ENCODE peak calls at places on chromosomes 7 and 10, in four cellular contexts. L, X, G and E are unnamed samples.

GRCh38 chr7:78083466-78084120 is 285.0 kb downstream of the PHTF2 start:
- DNase-seq in L (no peak), X (no peak), G (no peak), E (no peak)

GRCh38 chr7:134693256-134693655 is 46.6 kb downstream of the BPGM start:
- DNase-seq in L (peak), X (peak), G (no peak), E (peak)

GRCh38 chr7:157708896-157709295 is 372.1 kb downstream of the DNAJB6 start:
- DNase-seq in L (no peak), X (no peak), G (no peak), E (no peak)

GRCh38 chr7:133691727-133692450 is 435.3 kb upstream of the LRGUK start:
- DNase-seq in G (no peak), L (peak), X (no peak), E (no peak)

GRCh38 chr10:28922127-28922526 is 244.8 kb downstream of the BAMBI start:
- DNase-seq in X (no peak), G (no peak), L (peak), E (peak)

GRCh38 chr7:79317728-79318127 is 135.7 kb downstream of the MAGI2 start:
- DNase-seq in X (peak), G (no peak), L (peak), E (peak)

GRCh38 chr10:99698504-99699080 is 33.3 kb downstream of the COX15 start:
- DNase-seq in G (no peak), X (no peak), L (no peak), E (no peak)

GRCh38 chr7:10083766-10084165 is 889.9 kb upstream of the PHF14 start:
- DNase-seq in L (no peak), X (no peak), G (no peak), E (no peak)

GRCh38 chr10:5776881-5777197 is 36.4 kb downstream of the GDI2 start:
- DNase-seq in L (peak), G (no peak), X (peak), E (peak)

GRCh38 chr10:598415-599170 is 90.9 kb downstream of the DIP2C start:
- DNase-seq in X (peak), L (peak), G (peak), E (peak)

GRCh38 chr7:77538908-77539212 is 1.8 kb downstream of the PTPN12 start:
- DNase-seq in X (no peak), G (no peak), L (no peak), E (no peak)

GRCh38 chr7:4659551-4660286 is 22.4 kb upstream of the FOXK1 start:
- DNase-seq in G (no peak), L (no peak), X (no peak), E (no peak)

GRCh38 chr7:150791304-150791703 is 8.9 kb downstream of the TMEM176B start:
- DNase-seq in L (no peak), X (no peak), G (no peak), E (no peak)

GRCh38 chr7:41559426-41559825 is 143.5 kb downstream of the INHBA start:
- DNase-seq in X (peak), L (no peak), G (no peak), E (no peak)

GRCh38 chr10:2111936-2112335 is 374.6 kb upstream of the ADARB2 start:
- DNase-seq in X (no peak), G (no peak), L (no peak), E (peak)

GRCh38 chr7:81447351-81447952 is 322.4 kb downstream of the HGF start:
- DNase-seq in G (no peak), X (peak), L (peak), E (peak)

GRCh38 chr7:17814058-17814457 is 126.2 kb downstream of the SNX13 start:
- DNase-seq in G (no peak), X (no peak), L (no peak), E (no peak)

GRCh38 chr10:7359954-7360353 is 50.9 kb downstream of the SFMBT2 start:
- DNase-seq in G (no peak), X (no peak), L (no peak), E (no peak)

GRCh38 chr7:93232673-93233018 is 480 bp downstream of the VPS50 start:
- DNase-seq in X (no peak), L (no peak), G (no peak), E (no peak)

GRCh38 chr7:40749877-40750276 is 615.1 kb downstream of the SUGCT start:
- DNase-seq in X (no peak), L (no peak), G (no peak), E (peak)

GRCh38 chr7:31335889-31336201 is 4.7 kb downstream of the NEUROD6 start:
- DNase-seq in G (no peak), L (no peak), X (no peak), E (no peak)

GRCh38 chr7:31335161-31335888 is 5.2 kb downstream of the NEUROD6 start:
- DNase-seq in G (no peak), L (no peak), X (no peak), E (no peak)

GRCh38 chr7:31340603-31341002 is at the start of gene NEUROD6:
- DNase-seq in L (no peak), G (no peak), X (no peak), E (no peak)

GRCh38 chr7:31333301-31333700 is 7.2 kb downstream of the NEUROD6 start:
- DNase-seq in L (no peak), G (no peak), X (no peak), E (no peak)

DNA sequence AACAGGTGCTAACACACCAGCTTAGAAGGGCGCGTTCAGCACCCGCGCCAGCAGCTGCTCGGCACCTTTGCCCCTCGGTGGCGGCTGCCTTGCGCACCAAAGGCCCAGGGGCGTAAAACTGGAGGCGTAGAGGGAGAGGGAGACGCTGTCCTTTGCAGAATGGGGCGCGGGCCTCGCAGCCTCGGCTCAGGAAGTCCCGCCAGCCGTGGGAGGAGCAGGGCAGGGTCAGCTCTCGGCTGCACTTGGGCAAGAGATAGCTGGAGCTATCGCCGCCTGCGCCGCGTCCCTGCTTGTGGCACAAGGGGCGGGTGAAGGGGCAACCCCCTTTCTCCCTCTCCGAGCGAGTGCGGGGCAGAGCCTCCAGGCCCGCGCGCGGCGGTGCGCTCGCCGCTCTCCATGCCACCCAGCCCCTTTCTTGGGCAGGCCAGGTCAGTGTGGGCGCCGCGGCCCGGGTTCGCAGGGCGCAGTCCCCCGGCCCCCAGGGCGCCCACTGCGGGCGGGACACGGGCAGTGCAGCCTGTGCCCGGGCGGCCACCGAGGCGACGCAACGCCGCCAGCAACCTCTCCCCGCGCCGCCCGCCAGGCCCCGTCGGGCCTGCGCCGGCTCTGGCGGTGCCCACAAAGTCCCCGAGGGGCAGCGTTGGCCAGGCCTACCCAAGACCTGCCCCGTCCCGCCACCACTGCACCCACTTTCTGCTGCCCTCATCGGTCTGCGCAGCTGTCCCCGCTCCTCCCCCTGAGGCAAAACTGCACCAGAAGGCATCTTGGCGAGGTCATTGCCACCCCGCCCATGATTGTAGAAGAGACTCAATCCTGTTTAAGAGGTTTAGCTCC is 4.1 kb downstream of the NEUROD6 start:
- DNase-seq in X (no peak), G (no peak), L (no peak), E (no peak)
- TF ChIP-seq CTCF in X (no peak), G (no peak), L (no peak), E (no peak)

DNA sequence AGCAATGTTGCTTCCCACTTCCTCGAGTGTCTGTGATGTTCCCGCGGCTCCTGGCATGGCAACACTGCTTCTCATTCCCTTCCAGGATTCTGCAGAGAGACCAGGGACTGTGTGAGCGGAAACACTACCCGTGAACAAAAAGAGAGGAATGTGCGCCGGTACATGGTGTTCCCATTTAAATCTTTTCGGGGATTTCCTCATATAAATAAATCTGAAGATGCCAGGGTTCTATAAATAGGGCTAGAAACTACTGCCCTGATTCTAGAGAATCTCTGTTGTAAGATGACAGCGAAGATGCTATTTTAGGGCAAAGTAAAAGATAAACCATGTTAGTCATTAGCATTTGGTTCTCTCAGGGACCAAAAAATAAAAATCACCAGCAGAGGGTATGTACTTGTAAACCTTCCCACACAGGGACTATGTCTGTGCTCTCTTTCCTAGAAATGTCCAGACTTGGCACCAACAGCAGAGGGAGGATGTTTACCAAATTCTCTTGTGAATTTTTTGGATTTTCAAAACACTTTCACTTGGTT is 92.2 kb upstream of the DDC start:
- DNase-seq in X (peak), G (no peak), L (peak), E (peak)
- TF ChIP-seq CTCF in X (peak), G (no peak), L (peak), E (no peak)

GRCh38 chr7:152344253-152344652 is 91.5 kb downstream of the KMT2C start:
- DNase-seq in L (peak), X (no peak), G (no peak), E (no peak)

GRCh38 chr7:152342796-152343195 is 93.0 kb downstream of the KMT2C start:
- DNase-seq in L (no peak), G (no peak), X (no peak), E (no peak)

GRCh38 chr7:152341914-152342236 is 93.9 kb downstream of the KMT2C start:
- DNase-seq in G (no peak), X (no peak), L (no peak), E (no peak)

GRCh38 chr7:152338553-152338952 is 97.2 kb downstream of the KMT2C start:
- DNase-seq in L (peak), X (peak), G (no peak), E (no peak)

GRCh38 chr7:152341039-152341913 is 94.5 kb downstream of the KMT2C start:
- DNase-seq in G (no peak), X (peak), L (peak), E (peak)
- TF ChIP-seq CTCF in G (no peak), X (peak), L (peak), E (peak)

DNA sequence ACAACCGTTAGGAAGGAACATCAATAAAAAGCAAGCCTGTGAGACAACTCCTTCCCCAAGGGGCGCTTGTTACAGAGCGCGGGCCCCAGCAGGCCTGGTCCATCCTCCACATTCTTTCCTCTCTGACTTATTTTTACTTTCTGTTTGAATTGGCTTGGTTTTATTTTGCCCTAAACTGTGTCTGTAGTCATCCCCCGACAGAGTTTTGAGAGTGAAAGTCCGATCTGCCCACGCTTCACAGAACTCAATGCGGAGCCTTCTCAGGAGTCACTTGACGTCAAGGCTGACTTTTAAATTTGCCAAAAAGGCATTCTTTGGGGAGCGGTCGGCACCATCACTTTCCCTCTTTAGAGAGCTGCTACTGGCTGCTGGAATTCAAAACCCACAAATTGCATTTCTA is 150.1 kb upstream of the KLF6 start:
- DNase-seq in X (peak), L (peak), G (peak), E (peak)
- TF ChIP-seq CTCF in X (no peak), L (peak), G (no peak), E (peak)

DNA sequence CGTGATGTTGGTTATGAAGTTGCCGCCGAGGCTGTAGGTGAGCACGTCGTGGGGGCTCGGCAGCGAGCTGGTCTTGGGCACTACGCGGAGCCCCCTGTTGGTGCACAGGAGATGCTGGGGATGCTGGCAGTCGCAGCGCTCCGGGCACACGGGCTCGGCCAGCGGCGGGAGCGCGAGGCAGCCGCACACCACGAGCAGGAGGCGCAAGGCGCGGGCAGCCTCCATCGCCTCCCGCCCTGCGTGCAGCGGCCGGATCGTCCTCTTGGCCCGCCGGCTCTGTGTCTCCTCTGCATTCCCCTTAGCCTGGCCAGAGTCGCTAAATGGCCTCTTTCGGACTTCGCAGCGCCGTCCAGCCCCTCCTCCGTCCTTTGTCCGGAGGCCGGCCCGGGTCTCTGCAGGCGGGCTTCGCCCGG is 302 bp downstream of the TRIL start:
- DNase-seq in X (no peak), L (no peak), G (no peak), E (peak)
- TF ChIP-seq CTCF in X (no peak), L (no peak), G (no peak), E (no peak)

GRCh38 chr7:1349351-1349761 is 109.9 kb downstream of the MICALL2 start:
- DNase-seq in X (no peak), L (no peak), G (no peak), E (no peak)

GRCh38 chr7:1346533-1346805 is 112.8 kb downstream of the MICALL2 start:
- DNase-seq in X (no peak), G (no peak), L (no peak), E (no peak)

GRCh38 chr7:1348096-1348835 is 111.0 kb downstream of the MICALL2 start:
- DNase-seq in L (no peak), X (no peak), G (no peak), E (no peak)

GRCh38 chr7:1346851-1347250 is 112.4 kb downstream of the MICALL2 start:
- DNase-seq in X (no peak), G (no peak), L (no peak), E (no peak)

DNA sequence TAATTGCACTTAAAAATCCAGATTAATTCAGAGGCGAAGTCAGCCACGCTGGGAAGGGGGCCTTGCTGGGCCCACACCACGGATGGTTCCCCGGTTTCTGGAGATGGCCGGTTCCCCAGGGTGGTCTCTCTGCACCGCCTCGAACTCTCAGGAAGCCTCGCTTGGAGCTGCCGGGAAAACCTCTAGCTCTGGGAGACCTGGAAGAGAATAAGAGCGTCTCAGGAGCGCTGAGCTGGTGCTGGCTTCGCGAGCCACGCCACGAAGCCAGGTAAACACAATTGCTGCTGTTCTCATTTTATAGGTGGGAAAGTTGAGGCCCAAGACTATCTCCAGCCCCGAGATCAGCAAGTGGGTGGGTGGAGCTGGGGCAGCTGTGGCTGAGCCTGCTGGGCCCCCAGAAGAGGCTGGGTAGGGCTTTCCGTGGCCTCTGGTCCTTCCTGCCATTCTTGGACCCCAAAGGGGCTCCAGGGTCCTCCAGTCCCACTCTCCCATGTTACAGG is 110.4 kb downstream of the MICALL2 start:
- DNase-seq in G (no peak), L (no peak), X (no peak), E (no peak)
- TF ChIP-seq CTCF in G (no peak), L (no peak), X (no peak), E (no peak)

GRCh38 chr7:131235489-131236317 is 92.0 kb upstream of the MKLN1 start:
- DNase-seq in L (peak), G (peak), X (peak), E (peak)
- TF ChIP-seq CTCF in L (no peak), G (no peak), X (no peak), E (no peak)